ENCODE peak calls at places on chromosomes 16 and 17, in ten cellular contexts. T, Y, E, J, U, N, G, V, W and Q are unnamed samples.

GRCh38 chr17:31492880-31493655 is 101.6 kb downstream of the RAB11FIP4 start:
- DNase-seq in W (peak; percentile 73), V (peak; percentile 59), J (no peak), N (no peak), Y (peak; percentile 19), G (no peak), E (no peak), T (no peak), U (no peak), Q (no peak)

GRCh38 chr17:31869797-31870568 is 10.9 kb upstream of the COPRS start:
- DNase-seq in Y (no peak), U (no peak), E (no peak), N (no peak), G (no peak), T (no peak), V (no peak), W (no peak), J (no peak), Q (no peak)

GRCh38 chr17:61395983-61396585 is 3.6 kb upstream of the TBX2 start:
- DNase-seq in W (no peak), Y (no peak), V (no peak), U (no peak), G (no peak), T (no peak), E (no peak), J (no peak), N (no peak), Q (no peak)

GRCh38 chr17:40323731-40324650 is 15.0 kb downstream of the RARA start:
- DNase-seq in G (no peak), T (no peak), V (no peak), W (peak; percentile 72), Y (peak; percentile 84), N (no peak), U (no peak), J (peak; percentile 78), E (no peak), Q (no peak)

GRCh38 chr17:82062076-82062983 is 3.3 kb downstream of the DUS1L start:
- DNase-seq in T (no peak), G (no peak), Y (no peak), E (no peak), U (no peak), N (no peak), V (no peak), J (no peak), W (no peak), Q (no peak)

GRCh38 chr16:2339521-2340484 is 725 bp downstream of the ABCA3 start:
- DNase-seq in E (no peak), Y (no peak), N (peak; percentile 71), W (peak; percentile 56), V (peak; percentile 16), G (peak; percentile 50), T (peak; percentile 61), J (no peak), U (no peak), Q (peak; percentile 47)

GRCh38 chr16:79599256-79599836 is 1.2 kb downstream of the MAF start:
- DNase-seq in V (no peak), U (no peak), G (peak; percentile 27), J (no peak), E (no peak), Y (no peak), N (peak; percentile 54), W (no peak), T (peak; percentile 55), Q (peak; percentile 77)

GRCh38 chr16:7843196-7843595 is 510.6 kb downstream of the RBFOX1 start:
- DNase-seq in G (no peak), W (no peak), N (no peak), E (no peak), J (no peak), T (no peak), Y (no peak), U (no peak), V (no peak), Q (no peak)

GRCh38 chr17:62720126-62720850 is 87.8 kb downstream of the MARCHF10 start:
- DNase-seq in E (no peak), T (no peak), V (no peak), W (no peak), J (no peak), U (no peak), Y (no peak), N (no peak), G (no peak), Q (no peak)